ENCODE peak calls at places on chromosomes 16 and 17, in nine cellular contexts. A, Q, I, D, W, U, F, C and M are unnamed samples.

GRCh38 chr17:77042688-77043330 is 98.0 kb upstream of the SEC14L1 start:
- DNase-seq in A (no peak), Q (no peak), I (no peak), D (no peak), W (no peak), U (no peak), F (no peak), C (no peak), M (no peak)

GRCh38 chr17:45098869-45099616 is 33.3 kb downstream of the PLCD3 start:
- DNase-seq in A (peak; percentile 77), Q (peak; percentile 30), I (peak; percentile 60), D (peak; percentile 66), W (peak; percentile 93), U (peak; percentile 89), F (peak; percentile 33), C (peak; percentile 85), M (peak; percentile 98)

GRCh38 chr17:7988750-7989178 is 13.7 kb upstream of the GUCY2D start:
- DNase-seq in A (no peak), Q (no peak), I (peak; percentile 91), D (peak; percentile 89), W (peak; percentile 89), U (peak; percentile 75), F (no peak), C (peak; percentile 74), M (no peak)

GRCh38 chr17:31048142-31048541 is 46.6 kb upstream of the NF1 start:
- DNase-seq in A (no peak), Q (no peak), I (no peak), D (no peak), W (no peak), U (no peak), F (no peak), C (no peak), M (no peak)

GRCh38 chr17:72165202-72165972 is 44.6 kb downstream of the SOX9 start:
- DNase-seq in A (no peak), Q (no peak), I (no peak), D (no peak), W (no peak), U (no peak), F (no peak), C (no peak), M (no peak)

GRCh38 chr16:68972008-68972407 is 128.7 kb downstream of the TANGO6 start:
- DNase-seq in A (no peak), Q (no peak), I (no peak), D (peak; percentile 51), W (no peak), U (no peak), F (no peak), C (no peak), M (no peak)

GRCh38 chr17:8463089-8463488 is 27.4 kb downstream of the NDEL1 start:
- DNase-seq in A (no peak), Q (no peak), I (peak; percentile 44), D (no peak), W (no peak), U (no peak), F (no peak), C (no peak), M (no peak)

GRCh38 chr16:75305364-75306101 is 54.1 kb upstream of the BCAR1 start:
- DNase-seq in A (peak; percentile 11), Q (no peak), I (peak; percentile 100), D (no peak), W (peak; percentile 92), U (peak; percentile 89), F (no peak), C (peak; percentile 72), M (no peak)

GRCh38 chr17:57948555-57949420 is 6.4 kb downstream of the CUEDC1 start:
- DNase-seq in A (no peak), Q (no peak), I (peak; percentile 99), D (no peak), W (peak; percentile 90), U (no peak), F (no peak), C (peak; percentile 34), M (no peak)

GRCh38 chr16:55901756-55902155 is 26.6 kb upstream of the CES5A start:
- DNase-seq in A (no peak), Q (no peak), I (no peak), D (no peak), W (no peak), U (no peak), F (no peak), C (no peak), M (no peak)

GRCh38 chr17:17994770-17995169 is 22.1 kb downstream of the DRC3 start:
- DNase-seq in A (no peak), Q (no peak), I (no peak), D (no peak), W (no peak), U (no peak), F (no peak), C (no peak), M (no peak)

GRCh38 chr16:17647879-17648649 is 177.3 kb upstream of the XYLT1 start:
- DNase-seq in A (no peak), Q (no peak), I (no peak), D (no peak), W (no peak), U (no peak), F (no peak), C (no peak), M (no peak)

GRCh38 chr17:77753691-77754265 is 204.7 kb upstream of the TNRC6C start:
- DNase-seq in A (no peak), Q (no peak), I (no peak), D (no peak), W (no peak), U (no peak), F (no peak), C (no peak), M (no peak)

GRCh38 chr16:56608876-56609462 is 585 bp downstream of the MT2A start:
- DNase-seq in A (no peak), Q (no peak), I (no peak), D (no peak), W (peak; percentile 25), U (no peak), F (no peak), C (no peak), M (no peak)

GRCh38 chr17:62017496-62017895 is 47.6 kb downstream of the MED13 start:
- DNase-seq in A (no peak), Q (no peak), I (peak; percentile 34), D (no peak), W (no peak), U (no peak), F (no peak), C (no peak), M (no peak)

GRCh38 chr17:8002646-8003593 is 505 bp downstream of the GUCY2D start:
- DNase-seq in A (no peak), Q (no peak), I (no peak), D (no peak), W (no peak), U (no peak), F (no peak), C (no peak), M (no peak)